ENCODE peak calls at places on chromosomes 16 and 17, in eight cellular contexts. P is HTR-8/SVneo; O is activated effector memory CD4-positive, alpha-beta T cell treated with anti-CD3 and anti-CD28 coated beads, Interleukin-2, amount 50 U/mL, for 16 hours; W is amygdala; Q is lower leg skin; B is mesendoderm; L is islet precursor cell; E is stimulated activated effector memory CD8-positive, alpha-beta T cell treated with anti-CD3 and anti-CD28 coated beads, Interleukin-12 subunit alpha, Interleukin-12 subunit beta, amount 100 ng/mL, for 72 hours. I is an unnamed sample.
A peak's percentile ranks its signal among the peaks of the same experiment; 100 is the strongest.

GRCh38 chr17:17679748-17680147 is 1.5 kb upstream of the RAI1 start:
- DNase-seq in P (no peak), O (no peak), W (no peak), Q (no peak), B (no peak), L (no peak), E (no peak), I (no peak)

GRCh38 chr17:58247511-58248363 is 9.4 kb downstream of the LPO start:
- DNase-seq in P (no peak), O (no peak), W (no peak), Q (peak; percentile 9), B (no peak), L (peak; percentile 53), E (no peak), I (no peak)

GRCh38 chr17:78979780-78980623 is at the start of gene LGALS3BP:
- DNase-seq in P (peak; percentile 97), O (peak; percentile 71), W (peak; percentile 85), Q (no peak), B (peak; percentile 70), L (no peak), E (no peak), I (peak; percentile 81)

GRCh38 chr17:180380-181212 is 854 bp downstream of the DOC2B start:
- DNase-seq in P (no peak), O (no peak), W (no peak), Q (no peak), B (peak; percentile 12), L (no peak), E (no peak), I (no peak)

GRCh38 chr17:3603119-3603869 is 5.9 kb downstream of the TRPV1 start:
- DNase-seq in P (peak; percentile 27), O (no peak), W (no peak), Q (no peak), B (no peak), L (no peak), E (no peak), I (no peak)

GRCh38 chr16:50603206-50604064 is 55.2 kb downstream of the NKD1 start:
- DNase-seq in P (no peak), O (no peak), W (peak; percentile 12), Q (no peak), B (no peak), L (peak; percentile 87), E (no peak), I (peak; percentile 79)

GRCh38 chr17:81831957-81832607 is 1.0 kb downstream of the MCRIP1 start:
- DNase-seq in P (peak; percentile 21), O (peak; percentile 80), W (no peak), Q (no peak), B (no peak), L (no peak), E (peak; percentile 30), I (no peak)

GRCh38 chr16:30491744-30492308 is 19.3 kb downstream of the ITGAL start:
- DNase-seq in P (peak; percentile 91), O (peak; percentile 68), W (no peak), Q (peak; percentile 24), B (peak; percentile 21), L (no peak), E (no peak), I (peak; percentile 57)

GRCh38 chr16:84867696-84868095 is 47.9 kb downstream of the CRISPLD2 start:
- DNase-seq in P (no peak), O (no peak), W (no peak), Q (no peak), B (no peak), L (no peak), E (no peak), I (no peak)

GRCh38 chr17:74295625-74296547 is 21.9 kb downstream of the DNAI2 start:
- DNase-seq in P (no peak), O (no peak), W (no peak), Q (no peak), B (no peak), L (no peak), E (no peak), I (no peak)

GRCh38 chr16:86448306-86448705 is 62.0 kb upstream of the FOXF1 start:
- DNase-seq in P (no peak), O (no peak), W (no peak), Q (no peak), B (no peak), L (no peak), E (no peak), I (no peak)

GRCh38 chr17:17344507-17345293 is 41.5 kb downstream of the NT5M start:
- DNase-seq in P (no peak), O (peak; percentile 58), W (peak; percentile 32), Q (no peak), B (no peak), L (peak; percentile 57), E (no peak), I (no peak)

GRCh38 chr16:73071131-73071940 is 23.4 kb upstream of the ZFHX3 start:
- DNase-seq in P (no peak), O (no peak), W (peak; percentile 21), Q (no peak), B (peak; percentile 84), L (peak; percentile 92), E (no peak), I (no peak)

GRCh38 chr17:2259769-2260536 is 43.6 kb downstream of the SMG6 start:
- DNase-seq in P (no peak), O (peak; percentile 84), W (no peak), Q (no peak), B (peak; percentile 21), L (peak; percentile 59), E (peak; percentile 45), I (no peak)

GRCh38 chr17:47368262-47368661 is 44.5 kb downstream of the EFCAB13 start:
- DNase-seq in P (no peak), O (no peak), W (no peak), Q (no peak), B (no peak), L (no peak), E (no peak), I (peak; percentile 61)

I was measured in ureter.